ENCODE peak calls at places on chromosomes 6 and 20, in nine cellular contexts. U is IMR-90; H is NCI-H1930; V is psoas muscle; Z is progenitor cell of endocrine pancreas; M is anterior cingulate cortex; L is astrocyte of the cerebellum; A is activated CD8-positive, alpha-beta memory T cell treated with anti-CD3 and anti-CD28 coated beads for 24 hours; Y is activated CD4-positive, alpha-beta memory T cell treated with anti-CD3 and anti-CD28 coated beads, Interleukin-2, amount 10 ng/mL, durations not matched to agents 7 days and 5 days. W is an unnamed sample.

GRCh38 chr6:124535746-124536145 is 426.5 kb upstream of the RNF217 start:
- DNase-seq in U (no peak), H (no peak), V (no peak), Z (no peak), M (no peak), L (peak; percentile 3), A (no peak), Y (no peak), W (no peak)

GRCh38 chr6:57173886-57174510 is 1.9 kb downstream of the BAG2 start:
- DNase-seq in U (peak; percentile 84), H (no peak), V (no peak), Z (no peak), M (no peak), L (peak; percentile 35), A (no peak), Y (no peak), W (no peak)

GRCh38 chr20:38986663-38987062 is 24.5 kb downstream of the DHX35 start:
- DNase-seq in U (no peak), H (no peak), V (no peak), Z (no peak), M (no peak), L (no peak), A (no peak), Y (no peak), W (no peak)

GRCh38 chr6:142440603-142441293 is 138.9 kb downstream of the ADGRG6 start:
- DNase-seq in U (no peak), H (no peak), V (no peak), Z (no peak), M (no peak), L (no peak), A (no peak), Y (no peak), W (no peak)

GRCh38 chr6:156767603-156768467 is 9.3 kb upstream of the ARID1B start:
- DNase-seq in U (peak; percentile 68), H (no peak), V (no peak), Z (no peak), M (no peak), L (no peak), A (no peak), Y (no peak), W (peak; percentile 40)

GRCh38 chr6:68639211-68639610 is 4.1 kb downstream of the ADGRB3 start:
- DNase-seq in U (no peak), H (no peak), V (no peak), Z (no peak), M (no peak), L (no peak), A (no peak), Y (no peak), W (no peak)

GRCh38 chr20:52823303-52823702 is 148.9 kb upstream of the TSHZ2 start:
- DNase-seq in U (no peak), H (no peak), V (no peak), Z (no peak), M (no peak), L (no peak), A (no peak), Y (no peak), W (no peak)

GRCh38 chr6:42637681-42638080 is 73.9 kb downstream of the UBR2 start:
- DNase-seq in U (no peak), H (no peak), V (no peak), Z (no peak), M (no peak), L (no peak), A (no peak), Y (no peak), W (no peak)

GRCh38 chr20:17499041-17499440 is 32.1 kb downstream of the BFSP1 start:
- DNase-seq in U (peak; percentile 59), H (no peak), V (no peak), Z (no peak), M (no peak), L (no peak), A (no peak), Y (no peak), W (no peak)

GRCh38 chr6:157089258-157089657 is 234.1 kb downstream of the TMEM242 start:
- DNase-seq in U (peak; percentile 60), H (no peak), V (no peak), Z (no peak), M (no peak), L (peak; percentile 60), A (no peak), Y (no peak), W (no peak)

GRCh38 chr20:32285621-32286334 is 8.3 kb downstream of the KIF3B start:
- DNase-seq in U (peak; percentile 10), H (no peak), V (no peak), Z (no peak), M (no peak), L (no peak), A (peak; percentile 64), Y (peak; percentile 68), W (no peak)

GRCh38 chr6:102389994-102390393 is 996.5 kb downstream of the GRIK2 start:
- DNase-seq in U (no peak), H (no peak), V (peak; percentile 35), Z (no peak), M (no peak), L (no peak), A (no peak), Y (no peak), W (no peak)

GRCh38 chr20:37231970-37232620 is 29.5 kb downstream of the GHRH start:
- DNase-seq in U (no peak), H (peak; percentile 68), V (no peak), Z (no peak), M (peak; percentile 15), L (no peak), A (no peak), Y (no peak), W (no peak)

GRCh38 chr6:129882510-129883023 is 21.5 kb upstream of the TMEM244 start:
- DNase-seq in U (no peak), H (no peak), V (no peak), Z (no peak), M (no peak), L (no peak), A (no peak), Y (no peak), W (no peak)

GRCh38 chr6:151962246-151962846 is 154.9 kb downstream of the ESR1 start:
- DNase-seq in U (no peak), H (no peak), V (no peak), Z (no peak), M (no peak), L (peak; percentile 79), A (no peak), Y (no peak), W (no peak)

GRCh38 chr20:56987992-56988391 is 278.4 kb downstream of the BMP7 start:
- DNase-seq in U (no peak), H (no peak), V (no peak), Z (no peak), M (no peak), L (no peak), A (no peak), Y (no peak), W (no peak)

GRCh38 chr6:152356659-152357058 is 280.5 kb downstream of the SYNE1 start:
- DNase-seq in U (peak; percentile 47), H (peak; percentile 2), V (no peak), Z (no peak), M (no peak), L (peak; percentile 33), A (no peak), Y (no peak), W (no peak)

GRCh38 chr6:39225946-39226437 is 3.3 kb downstream of the KCNK5 start:
- DNase-seq in U (no peak), H (no peak), V (no peak), Z (no peak), M (no peak), L (no peak), A (peak; percentile 67), Y (peak; percentile 81), W (no peak)

GRCh38 chr6:37459981-37460800 is 27.2 kb downstream of the CMTR1 start:
- DNase-seq in U (no peak), H (no peak), V (no peak), Z (no peak), M (no peak), L (no peak), A (no peak), Y (no peak), W (peak; percentile 86)

GRCh38 chr6:166656269-166657206 is 29.5 kb upstream of the RPS6KA2 start:
- DNase-seq in U (peak; percentile 58), H (no peak), V (no peak), Z (no peak), M (no peak), L (no peak), A (no peak), Y (no peak), W (no peak)

GRCh38 chr6:29834564-29835436 is 7.2 kb downstream of the HLA-G start:
- DNase-seq in U (no peak), H (peak; percentile 25), V (peak; percentile 36), Z (peak; percentile 29), M (no peak), L (no peak), A (peak; percentile 86), Y (peak; percentile 56), W (peak; percentile 1)

GRCh38 chr6:111583986-111584385 is 21.7 kb downstream of the TRAF3IP2 start:
- DNase-seq in U (no peak), H (no peak), V (no peak), Z (no peak), M (no peak), L (no peak), A (no peak), Y (no peak), W (no peak)

GRCh38 chr6:24996145-24996836 is 60.5 kb upstream of the RIPOR2 start:
- DNase-seq in U (no peak), H (no peak), V (no peak), Z (no peak), M (no peak), L (no peak), A (no peak), Y (no peak), W (no peak)

GRCh38 chr6:84774174-84775158 is 10.1 kb upstream of the TBX18 start:
- DNase-seq in U (no peak), H (peak; percentile 72), V (peak; percentile 74), Z (peak; percentile 52), M (no peak), L (no peak), A (no peak), Y (no peak), W (no peak)

GRCh38 chr20:62959101-62959971 is 6.8 kb downstream of the SLC17A9 start:
- DNase-seq in U (no peak), H (no peak), V (peak; percentile 38), Z (no peak), M (no peak), L (no peak), A (no peak), Y (no peak), W (no peak)

GRCh38 chr6:33247977-33248642 is 23.6 kb downstream of the VPS52 start:
- DNase-seq in U (peak; percentile 81), H (peak; percentile 74), V (peak; percentile 92), Z (peak; percentile 87), M (peak; percentile 71), L (peak; percentile 64), A (peak; percentile 98), Y (peak; percentile 93), W (peak; percentile 76)

GRCh38 chr6:108027594-108027993 is 46.9 kb downstream of the OSTM1 start:
- DNase-seq in U (peak; percentile 9), H (peak; percentile 2), V (no peak), Z (no peak), M (no peak), L (no peak), A (no peak), Y (no peak), W (no peak)

GRCh38 chr6:143490775-143491174 is 20.7 kb downstream of the FUCA2 start:
- DNase-seq in U (no peak), H (no peak), V (no peak), Z (no peak), M (no peak), L (no peak), A (no peak), Y (no peak), W (no peak)